ENCODE peak calls at places on chromosomes 4 and X, in nine cellular contexts. Z, V, M, B, W, I, H, F and Y are unnamed samples.

GRCh38 chr4:23614284-23614892 is 275.5 kb downstream of the PPARGC1A start:
- DNase-seq in Z (peak), V (no peak), M (no peak), B (peak), W (no peak), I (no peak), H (no peak), F (peak), Y (no peak)

GRCh38 chr4:95556460-95556859 is 7.7 kb upstream of the UNC5C start:
- DNase-seq in Z (no peak), V (no peak), M (no peak), B (no peak), W (no peak), I (no peak), H (no peak), F (no peak), Y (no peak)

GRCh38 chr4:39466747-39467146 is 7.9 kb downstream of the LIAS start:
- DNase-seq in Z (peak), V (no peak), M (no peak), B (no peak), W (no peak), I (no peak), H (no peak), F (no peak), Y (no peak)

GRCh38 chr4:55318135-55318534 is 27.9 kb upstream of the SRD5A3 start:
- DNase-seq in Z (no peak), V (no peak), M (no peak), B (no peak), W (no peak), I (no peak), H (no peak), F (no peak), Y (no peak)

GRCh38 chrX:120790118-120790517 is 85.5 kb downstream of the CT47B1 start:
- DNase-seq in Z (peak), V (no peak), M (no peak), B (peak), W (peak), I (peak), H (no peak), F (peak), Y (peak)

GRCh38 chr4:75995727-75996126 is 5.0 kb upstream of the SDAD1 start:
- DNase-seq in Z (peak), V (no peak), M (no peak), B (no peak), W (no peak), I (no peak), H (no peak), F (peak), Y (peak)

GRCh38 chrX:49844622-49845021 is 15.5 kb downstream of the PAGE4 start:
- DNase-seq in Z (no peak), V (no peak), M (no peak), B (no peak), W (no peak), I (no peak), H (no peak), F (peak), Y (no peak)

GRCh38 chrX:86348669-86349068 is 200.4 kb downstream of the DACH2 start:
- DNase-seq in Z (no peak), V (no peak), M (no peak), B (no peak), W (no peak), I (no peak), H (no peak), F (no peak), Y (no peak)

GRCh38 chr4:8472689-8473197 is 32.2 kb downstream of the TRMT44 start:
- DNase-seq in Z (peak), V (no peak), M (no peak), B (no peak), W (peak), I (peak), H (no peak), F (peak), Y (peak)

GRCh38 chrX:134460005-134460860 is at the start of gene HPRT1:
- DNase-seq in Z (peak), V (peak), M (peak), B (peak), W (peak), I (peak), H (peak), F (peak), Y (peak)
- TF ChIP-seq POLR2A in Z (no peak), V (peak), M (no peak), B (peak), W (no peak), I (peak), H (no peak), F (peak), Y (peak)

GRCh38 chr4:101790521-101791188 is at the start of gene BANK1:
- DNase-seq in Z (peak), V (no peak), M (peak), B (peak), W (no peak), I (no peak), H (peak), F (peak), Y (no peak)
- TF ChIP-seq POLR2A in Z (no peak), V (peak), M (no peak), B (peak), W (no peak), I (no peak), H (no peak), F (no peak), Y (no peak)

GRCh38 chr4:186723207-186724047 is at the start of gene FAT1:
- DNase-seq in Z (peak), V (peak), M (peak), B (peak), W (peak), I (peak), H (peak), F (peak), Y (peak)
- TF ChIP-seq POLR2A in Z (peak), V (peak), M (no peak), B (peak), W (peak), I (no peak), H (peak), F (peak), Y (peak)

DNA sequence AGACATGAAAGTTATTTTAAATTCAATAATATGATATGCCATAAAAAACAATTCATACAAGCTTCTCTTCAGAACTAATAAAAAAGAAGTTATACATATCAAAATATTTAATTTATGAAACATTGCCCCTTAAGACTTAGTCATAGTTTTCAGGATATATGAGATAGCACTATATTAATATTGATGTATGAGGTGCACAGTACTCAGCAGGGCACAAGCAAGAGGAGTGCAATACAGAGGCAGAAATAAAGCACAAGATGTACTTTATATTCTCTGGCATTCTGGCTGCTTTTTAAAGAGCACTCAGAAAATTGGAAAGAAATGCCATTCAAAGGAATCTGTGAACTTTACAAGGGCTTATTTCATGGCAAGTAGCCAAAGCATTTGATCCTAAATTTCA is 274.9 kb downstream of the CPXCR1 start:
- DNase-seq in Z (no peak), V (no peak), M (no peak), B (no peak), W (no peak), I (no peak), H (no peak), F (no peak), Y (no peak)
- TF ChIP-seq POLR2A in Z (no peak), V (no peak), M (no peak), B (no peak), W (no peak), I (no peak), H (no peak), F (no peak), Y (no peak)

GRCh38 chrX:20362268-20363002 is 95.7 kb upstream of the RPS6KA3 start:
- DNase-seq in Z (peak), V (no peak), M (no peak), B (peak), W (no peak), I (no peak), H (no peak), F (peak), Y (no peak)
- TF ChIP-seq POLR2A in Z (no peak), V (no peak), M (no peak), B (no peak), W (no peak), I (no peak), H (no peak), F (no peak), Y (no peak)

GRCh38 chrX:53729756-53730155 is 43.2 kb upstream of the HUWE1 start:
- DNase-seq in Z (no peak), V (no peak), M (no peak), B (no peak), W (no peak), I (no peak), H (no peak), F (no peak), Y (no peak)

GRCh38 chrX:53723381-53723780 is 36.9 kb upstream of the HUWE1 start:
- DNase-seq in Z (no peak), V (no peak), M (no peak), B (no peak), W (no peak), I (no peak), H (no peak), F (no peak), Y (no peak)

GRCh38 chrX:53728506-53728905 is 42.0 kb upstream of the HUWE1 start:
- DNase-seq in Z (no peak), V (no peak), M (no peak), B (no peak), W (no peak), I (no peak), H (no peak), F (no peak), Y (no peak)

GRCh38 chrX:53724872-53725271 is 38.4 kb upstream of the HUWE1 start:
- DNase-seq in Z (no peak), V (no peak), M (no peak), B (no peak), W (no peak), I (no peak), H (no peak), F (no peak), Y (no peak)
- TF ChIP-seq POLR2A in Z (no peak), V (no peak), M (no peak), B (no peak), W (no peak), I (no peak), H (no peak), F (no peak), Y (no peak)

DNA sequence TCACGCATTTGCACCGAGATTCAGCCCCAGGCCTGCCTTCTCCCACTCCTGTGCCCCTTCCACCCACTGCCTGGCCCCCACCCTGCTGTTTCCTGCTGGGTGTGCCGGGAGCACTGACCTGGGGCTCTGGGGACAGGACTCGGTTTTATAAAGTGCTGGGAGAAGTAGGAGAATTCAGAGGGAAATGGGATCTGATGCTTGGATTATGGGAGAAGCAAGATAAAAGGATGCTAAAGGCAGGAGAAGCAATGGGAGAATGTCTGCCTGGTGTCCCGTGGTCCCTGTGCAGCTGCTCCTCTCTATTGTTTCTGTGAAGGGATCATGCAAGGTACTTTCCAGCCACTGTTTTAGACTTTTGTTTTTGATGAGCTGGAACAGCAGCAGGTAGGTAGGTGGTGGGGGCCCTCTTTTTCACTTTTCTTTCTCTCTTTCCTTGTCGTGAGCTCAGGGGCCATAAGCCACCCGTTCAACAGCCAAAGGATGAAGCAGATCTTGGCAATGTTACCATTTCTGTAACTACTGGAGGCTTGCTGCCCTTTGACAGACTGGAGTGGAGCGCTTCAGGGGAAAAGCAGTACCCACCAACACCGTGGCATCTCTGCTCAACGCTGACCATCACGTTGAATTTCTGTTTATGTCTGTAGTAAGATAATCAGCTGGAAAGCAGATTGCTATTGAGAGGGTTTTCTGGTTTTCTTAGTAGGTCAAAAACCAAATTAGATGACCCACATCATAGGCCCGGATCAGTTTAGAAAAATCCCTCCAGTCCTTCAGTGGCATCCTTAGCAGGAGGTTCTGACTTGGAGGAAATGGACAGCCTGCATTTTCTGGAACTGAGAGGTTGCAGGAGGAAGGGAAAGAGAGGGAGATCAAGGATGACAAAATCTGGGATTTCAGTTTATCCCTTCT is 63.8 kb upstream of the ENPP6 start:
- DNase-seq in Z (no peak), V (no peak), M (no peak), B (no peak), W (no peak), I (no peak), H (no peak), F (no peak), Y (no peak)
- TF ChIP-seq POLR2A in Z (no peak), V (no peak), M (no peak), B (no peak), W (no peak), I (no peak), H (no peak), F (no peak), Y (no peak)